ENCODE peak calls at places on chromosomes 7 and 10, in nine cellular contexts. E, I, M, T, J, P, K, Z and N are unnamed samples.

GRCh38 chr7:142177869-142178268 is 66.4 kb downstream of the MGAM2 start:
- DNase-seq in E (no peak), I (no peak), M (no peak), T (no peak), J (no peak), P (no peak), K (peak), Z (peak), N (no peak)

GRCh38 chr7:43307522-43307921 is 195.1 kb downstream of the HECW1 start:
- DNase-seq in E (no peak), I (no peak), M (no peak), T (no peak), J (no peak), P (no peak), K (no peak), Z (peak), N (no peak)

GRCh38 chr10:97683556-97684357 is 3.3 kb downstream of the AVPI1 start:
- DNase-seq in E (no peak), I (no peak), M (no peak), T (peak), J (peak), P (peak), K (peak), Z (peak), N (peak)

GRCh38 chr10:48523820-48524758 is 80.8 kb downstream of the ARHGAP22 start:
- DNase-seq in E (peak), I (peak), M (no peak), T (no peak), J (peak), P (peak), K (peak), Z (no peak), N (no peak)

GRCh38 chr7:68623030-68623429 is 975.2 kb upstream of the AUTS2 start:
- DNase-seq in E (no peak), I (no peak), M (no peak), T (no peak), J (no peak), P (peak), K (no peak), Z (no peak), N (no peak)

GRCh38 chr7:99357701-99358490 is 16.6 kb upstream of the ARPC1B start:
- DNase-seq in E (no peak), I (no peak), M (no peak), T (no peak), J (no peak), P (no peak), K (no peak), Z (no peak), N (no peak)

GRCh38 chr10:79221110-79222051 is 125.9 kb upstream of the PPIF start:
- DNase-seq in E (no peak), I (peak), M (peak), T (peak), J (no peak), P (peak), K (no peak), Z (peak), N (no peak)

GRCh38 chr10:129919358-129919757 is 44.7 kb downstream of the EBF3 start:
- DNase-seq in E (no peak), I (no peak), M (no peak), T (no peak), J (no peak), P (no peak), K (no peak), Z (no peak), N (no peak)

GRCh38 chr7:81075150-81075549 is 156.3 kb upstream of the SEMA3C start:
- DNase-seq in E (no peak), I (no peak), M (no peak), T (no peak), J (no peak), P (no peak), K (peak), Z (peak), N (no peak)

GRCh38 chr10:13795653-13796555 is 209.1 kb downstream of the PRPF18 start:
- DNase-seq in E (no peak), I (no peak), M (no peak), T (no peak), J (no peak), P (no peak), K (no peak), Z (no peak), N (peak)

GRCh38 chr7:681551-682307 is 44.8 kb upstream of the DNAAF5 start:
- DNase-seq in E (no peak), I (no peak), M (no peak), T (no peak), J (peak), P (no peak), K (no peak), Z (no peak), N (no peak)

GRCh38 chr10:73884017-73884416 is 9.7 kb upstream of the CAMK2G start:
- DNase-seq in E (no peak), I (no peak), M (no peak), T (no peak), J (no peak), P (no peak), K (no peak), Z (no peak), N (no peak)